ENCODE peak calls at places on chromosomes 4 and X, in six cellular contexts. G is ovary, H is stomach, Z is A549, O is transverse colon, U is tibial nerve. I is an unnamed sample. For H3K4me1, the result is how much of the 10 kb centered on the place peaks cover.

GRCh38 chr4:142480244-142480643 is 365.9 kb downstream of the INPP4B start:
- DNase-seq in G (no peak), H (no peak), Z (no peak), O (no peak), U (no peak), I (no peak)

GRCh38 chr4:188941524-188942109 is 802.4 kb downstream of the TRIML1 start:
- DNase-seq in G (no peak), H (no peak), Z (peak), O (no peak), U (no peak), I (no peak)

GRCh38 chrX:66994729-66995128 is 355.9 kb upstream of the EDA2R start:
- DNase-seq in G (no peak), H (no peak), Z (no peak), O (no peak), U (no peak), I (no peak)

GRCh38 chrX:13719192-13719856 is 15.1 kb downstream of the TRAPPC2 start:
- DNase-seq in G (no peak), H (no peak), Z (no peak), O (no peak), U (no peak), I (no peak)

GRCh38 chr4:140743194-140743931 is 12.8 kb downstream of the TBC1D9 start:
- DNase-seq in G (no peak), H (no peak), Z (no peak), O (peak), U (no peak), I (no peak)

GRCh38 chr4:151004222-151004621 is 10.9 kb downstream of the LRBA start:
- DNase-seq in G (no peak), H (no peak), Z (no peak), O (no peak), U (no peak), I (no peak)

GRCh38 chrX:26373829-26374228 is 157.9 kb downstream of the MAGEB5 start:
- DNase-seq in G (no peak), H (no peak), Z (no peak), O (no peak), U (no peak), I (no peak)

GRCh38 chr4:32140636-32141035 is 1420.5 kb downstream of the PCDH7 start:
- DNase-seq in G (no peak), H (no peak), Z (no peak), O (no peak), U (no peak), I (no peak)

GRCh38 chr4:150127757-150128156 is 49.5 kb downstream of the DCLK2 start:
- DNase-seq in G (no peak), H (no peak), Z (no peak), O (no peak), U (no peak), I (no peak)

GRCh38 chr4:48944659-48945290 is 38.2 kb upstream of the OCIAD2 start:
- DNase-seq in G (no peak), H (peak), Z (no peak), O (peak), U (no peak), I (no peak)

GRCh38 chr4:121765941-121766538 is 1.1 kb upstream of the SMIM43 start:
- DNase-seq in G (no peak), H (no peak), Z (no peak), O (no peak), U (no peak), I (no peak)

GRCh38 chr4:69714086-69714485 is 46.3 kb downstream of the SULT1B1 start:
- DNase-seq in G (no peak), H (no peak), Z (no peak), O (no peak), U (no peak), I (no peak)

GRCh38 chr4:4693258-4693657 is 151.4 kb upstream of the STX18 start:
- DNase-seq in G (no peak), H (no peak), Z (no peak), O (no peak), U (no peak), I (no peak)

GRCh38 chr4:16627999-16628398 is 270.4 kb downstream of the LDB2 start:
- DNase-seq in G (no peak), H (no peak), Z (no peak), O (no peak), U (no peak), I (no peak)

GRCh38 chr4:166481739-166482138 is 608.7 kb downstream of the TLL1 start:
- DNase-seq in G (no peak), H (no peak), Z (no peak), O (no peak), U (no peak), I (no peak)

GRCh38 chrX:153953342-153953830 is 8.9 kb upstream of the RENBP start:
- DNase-seq in G (peak), H (peak), Z (peak), O (peak), U (peak), I (peak)

GRCh38 chrX:13007519-13008188 is 32.7 kb downstream of the TMSB4X start:
- DNase-seq in G (no peak), H (no peak), Z (no peak), O (no peak), U (no peak), I (no peak)

GRCh38 chr4:37999000-37999745 is 39.0 kb downstream of the PTTG2 start:
- DNase-seq in G (no peak), H (no peak), Z (no peak), O (no peak), U (no peak), I (no peak)

GRCh38 chr4:134501973-134502372 is 300.4 kb upstream of the PABPC4L start:
- DNase-seq in G (no peak), H (no peak), Z (no peak), O (no peak), U (no peak), I (peak)

GRCh38 chrX:101485212-101486064 is at the start of gene ARMCX4:
- DNase-seq in G (peak), H (peak), Z (no peak), O (peak), U (no peak), I (peak)

GRCh38 chr4:176123710-176124407 is 58.2 kb downstream of the WDR17 start:
- DNase-seq in G (no peak), H (peak), Z (no peak), O (peak), U (no peak), I (peak)

GRCh38 chr4:41102360-41103092 is 111.8 kb downstream of the APBB2 start:
- DNase-seq in G (no peak), H (no peak), Z (no peak), O (no peak), U (no peak), I (no peak)

GRCh38 chrX:136028383-136028984 is 43.2 kb downstream of the SLC9A6 start:
- DNase-seq in G (no peak), H (no peak), Z (peak), O (no peak), U (peak), I (no peak)

GRCh38 chrX:17459596-17459995 is 84.6 kb downstream of the NHS start:
- DNase-seq in G (no peak), H (no peak), Z (no peak), O (no peak), U (no peak), I (no peak)

GRCh38 chr4:122783301-122784215 is 43.1 kb upstream of the FGF2 start:
- DNase-seq in G (peak), H (no peak), Z (peak), O (peak), U (no peak), I (peak)

GRCh38 chrX:136880003-136880451 is 498 bp downstream of the RBMX start:
- DNase-seq in G (peak), H (no peak), Z (peak), O (peak), U (peak), I (peak)

GRCh38 chr4:181646864-181647263 is 596.3 kb upstream of the TENM3 start:
- DNase-seq in G (no peak), H (no peak), Z (no peak), O (no peak), U (no peak), I (no peak)

GRCh38 chrX:47579537-47579936 is 2.7 kb upstream of the TIMP1 start:
- DNase-seq in G (no peak), H (no peak), Z (peak), O (no peak), U (no peak), I (peak)

GRCh38 chr4:177287298-177287697 is 22.4 kb upstream of the NEIL3 start:
- DNase-seq in G (no peak), H (no peak), Z (no peak), O (no peak), U (no peak), I (no peak)

GRCh38 chr4:106266201-106266600 is 49.8 kb downstream of the TBCK start:
- DNase-seq in G (no peak), H (no peak), Z (peak), O (no peak), U (no peak), I (no peak)

GRCh38 chr4:140673729-140674128 is 82.5 kb downstream of the TBC1D9 start:
- DNase-seq in G (no peak), H (no peak), Z (no peak), O (no peak), U (no peak), I (no peak)

GRCh38 chrX:151763711-151764110 is 29.2 kb downstream of the CNGA2 start:
- DNase-seq in G (no peak), H (no peak), Z (no peak), O (no peak), U (no peak), I (no peak)

GRCh38 chrX:2497961-2498780 is 2.6 kb downstream of the DHRSX start:
- DNase-seq in G (peak), H (peak), Z (peak), O (peak), U (peak), I (no peak)

GRCh38 chrX:123217077-123217476 is 33.0 kb downstream of the GRIA3 start:
- DNase-seq in G (peak), H (no peak), Z (no peak), O (no peak), U (no peak), I (no peak)

DNA sequence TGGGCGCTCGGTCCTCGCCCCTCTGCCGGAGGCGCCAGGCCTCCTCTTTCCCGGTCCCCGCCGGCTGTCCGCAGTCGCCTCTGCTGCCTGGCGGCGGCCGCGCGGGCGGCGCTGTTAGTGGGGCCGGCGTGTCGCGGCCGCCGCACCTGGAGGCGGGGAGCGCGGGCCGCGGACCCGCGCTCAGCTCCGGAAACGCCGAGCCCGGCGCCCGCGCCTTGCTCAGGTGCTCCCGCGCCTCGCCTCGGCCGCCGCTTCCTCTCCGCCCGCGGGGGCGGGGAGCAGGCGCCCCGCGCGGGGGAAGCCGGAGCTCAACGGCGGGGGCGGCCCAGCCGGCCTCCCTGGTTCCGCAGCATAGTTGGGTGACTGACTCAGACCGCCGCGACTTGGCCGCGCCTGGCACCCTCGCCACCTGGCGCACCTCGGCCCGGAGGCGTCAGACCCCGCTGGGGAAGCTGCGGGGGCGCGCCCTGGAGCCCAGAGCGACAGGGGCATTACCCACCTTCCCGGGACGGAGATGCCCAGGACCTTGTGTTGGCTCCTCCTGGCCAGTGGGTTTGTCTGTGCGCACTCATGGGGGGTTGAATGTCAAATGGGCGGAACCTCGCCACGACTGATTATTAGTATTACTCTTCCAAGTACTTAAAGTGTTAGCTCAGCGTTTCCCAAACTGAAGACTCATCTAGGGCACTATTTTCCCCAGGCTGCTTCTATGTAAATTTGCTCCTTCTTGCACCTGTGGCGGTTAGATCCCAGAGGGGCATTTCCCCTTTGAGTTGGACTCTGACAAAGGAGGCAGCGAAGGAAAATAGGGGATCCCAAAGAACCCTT is at the start of gene ARAP2:
- DNase-seq in G (peak), H (peak), Z (peak), O (peak), U (peak), I (peak)
- TF ChIP-seq POLR2A in G (no peak), H (no peak), Z (no peak), O (peak), U (peak), I (no peak)

DNA sequence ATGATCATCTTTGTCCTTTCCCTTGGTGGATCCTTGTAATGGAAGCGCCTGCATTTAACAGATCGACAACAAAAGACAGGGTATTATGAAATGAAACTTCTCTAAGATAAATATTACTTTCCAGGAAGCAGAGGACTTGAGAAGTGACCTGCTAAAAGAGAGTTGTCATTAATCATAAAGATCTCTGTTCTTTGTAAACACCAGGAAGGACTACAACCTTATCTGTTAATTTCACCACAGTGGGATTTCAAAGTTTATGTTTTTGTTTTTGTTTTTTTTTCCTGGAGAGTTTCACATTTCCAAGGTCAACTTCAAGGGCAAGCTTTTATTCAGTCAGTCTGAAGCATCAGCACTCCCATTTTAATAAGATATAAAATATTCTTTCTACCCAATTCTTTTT is 170.9 kb downstream of the RCHY1 start:
- DNase-seq in G (no peak), H (no peak), Z (no peak), O (no peak), U (no peak), I (no peak)
- H3K4me1 ChIP-seq in G (under half), H (under half), Z (under half), O (under half), U (under half), I (under half)

GRCh38 chr4:3074846-3075651 is 568 bp downstream of the HTT start:
- DNase-seq in G (peak), H (peak), Z (peak), O (peak), U (no peak), I (peak)

GRCh38 chr4:3075652-3075981 is 1.1 kb downstream of the HTT start:
- DNase-seq in G (no peak), H (no peak), Z (no peak), O (no peak), U (no peak), I (no peak)

GRCh38 chr4:3073158-3074077 is 920 bp downstream of the HTT-AS start:
- DNase-seq in G (no peak), H (no peak), Z (no peak), O (no peak), U (no peak), I (no peak)

GRCh38 chr4:3071811-3072210 is 2.5 kb downstream of the HTT-AS start:
- DNase-seq in G (no peak), H (no peak), Z (no peak), O (no peak), U (no peak), I (no peak)

GRCh38 chr4:3074078-3074845 is at the start of the genes HTT and HTT-AS:
- DNase-seq in G (peak), H (peak), Z (peak), O (peak), U (peak), I (peak)
- TF ChIP-seq EP300 in G (no peak), H (no peak), Z (no peak), O (no peak), U (peak), I (no peak)

GRCh38 chr4:39365931-39366771 is at the start of gene RFC1:
- DNase-seq in G (peak), H (peak), Z (peak), O (peak), U (peak), I (peak)
- TF ChIP-seq POLR2A in G (peak), H (no peak), Z (peak), O (peak), U (peak), I (peak)

GRCh38 chr4:2604614-2605013 is 68.2 kb downstream of the FAM193A start:
- DNase-seq in G (no peak), H (no peak), Z (no peak), O (no peak), U (no peak), I (no peak)

GRCh38 chr4:2595436-2595835 is 59.0 kb downstream of the FAM193A start:
- DNase-seq in G (no peak), H (no peak), Z (no peak), O (no peak), U (no peak), I (no peak)

GRCh38 chr4:2598661-2599654 is 62.5 kb downstream of the FAM193A start:
- DNase-seq in G (no peak), H (no peak), Z (no peak), O (peak), U (no peak), I (no peak)

GRCh38 chr4:2596153-2596552 is 59.7 kb downstream of the FAM193A start:
- DNase-seq in G (no peak), H (no peak), Z (no peak), O (no peak), U (no peak), I (no peak)

GRCh38 chr4:2600878-2601277 is 64.4 kb downstream of the FAM193A start:
- DNase-seq in G (no peak), H (no peak), Z (no peak), O (no peak), U (no peak), I (peak)
- H3K4me1 ChIP-seq in G (under half), H (under half), Z (under half), O (under half), U (under half), I (under half)

DNA sequence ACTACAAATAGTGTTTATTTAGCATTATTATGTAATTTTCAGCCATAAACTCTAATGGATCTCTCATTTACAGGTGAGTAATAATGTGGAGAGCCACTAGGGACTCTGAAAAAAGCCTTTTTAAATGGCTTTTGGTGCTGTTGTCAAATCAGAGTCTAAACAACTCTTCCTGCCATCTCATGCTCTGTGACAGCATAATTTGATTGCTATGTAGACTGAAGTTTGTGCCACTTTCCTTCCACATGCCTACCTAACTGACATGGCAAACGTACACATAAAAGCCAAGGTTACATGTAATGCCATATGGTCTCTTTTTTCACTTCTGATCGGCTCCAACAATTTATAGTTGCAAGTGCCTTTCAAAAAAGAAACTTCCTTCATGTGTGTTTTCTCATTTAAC is 94.3 kb downstream of the SH2D1A start:
- DNase-seq in G (no peak), H (no peak), Z (no peak), O (no peak), U (no peak), I (no peak)
- TF ChIP-seq EP300 in G (no peak), H (no peak), Z (no peak), O (no peak), U (no peak), I (no peak)

I was measured in upper lobe of left lung.